ENCODE peak calls at places on chromosomes 4 and X, in six cellular contexts. One of them, this sample, is unnamed.
A peak's percentile ranks its signal among the peaks of the same experiment; 100 is the strongest.

GRCh38 chr4:53986062-53986461 is 78.3 kb downstream of the CHIC2 start:
- DNase-seq in body of pancreas: no peak
- DNase-seq in left lung: no peak
- DNase-seq in right lobe of liver: no peak
- DNase-seq in cardiac muscle cell: no peak
- DNase-seq in mucosa of descending colon: no peak
- DNase-seq in this sample: no peak

GRCh38 chrX:153776611-153777045 is 4.2 kb upstream of the SRPK3 start:
- DNase-seq in body of pancreas: no peak
- DNase-seq in right lobe of liver: peak; percentile 49
- DNase-seq in mucosa of descending colon: peak; percentile 16
- DNase-seq in cardiac muscle cell: no peak
- DNase-seq in left lung: no peak
- DNase-seq in this sample: no peak

GRCh38 chr4:55910140-55910539 is 38.6 kb upstream of the CEP135 start:
- DNase-seq in left lung: no peak
- DNase-seq in mucosa of descending colon: no peak
- DNase-seq in body of pancreas: no peak
- DNase-seq in right lobe of liver: no peak
- DNase-seq in cardiac muscle cell: no peak
- DNase-seq in this sample: no peak

GRCh38 chrX:100381613-100382012 is 28.5 kb downstream of the PCDH19 start:
- DNase-seq in left lung: no peak
- DNase-seq in cardiac muscle cell: no peak
- DNase-seq in right lobe of liver: no peak
- DNase-seq in mucosa of descending colon: no peak
- DNase-seq in body of pancreas: no peak
- DNase-seq in this sample: no peak

GRCh38 chr4:130359537-130359936 is 1263.6 kb downstream of the C4orf33 start:
- DNase-seq in mucosa of descending colon: no peak
- DNase-seq in body of pancreas: no peak
- DNase-seq in cardiac muscle cell: no peak
- DNase-seq in left lung: no peak
- DNase-seq in right lobe of liver: no peak
- DNase-seq in this sample: no peak

GRCh38 chrX:39777623-39778025 is 320.1 kb downstream of the BCOR start:
- DNase-seq in mucosa of descending colon: no peak
- DNase-seq in right lobe of liver: no peak
- DNase-seq in cardiac muscle cell: no peak
- DNase-seq in left lung: no peak
- DNase-seq in body of pancreas: no peak
- DNase-seq in this sample: no peak

GRCh38 chrX:48492293-48492910 is 16.4 kb upstream of the PORCN start:
- DNase-seq in body of pancreas: no peak
- DNase-seq in right lobe of liver: peak; percentile 27
- DNase-seq in cardiac muscle cell: no peak
- DNase-seq in mucosa of descending colon: no peak
- DNase-seq in left lung: no peak
- DNase-seq in this sample: no peak

GRCh38 chrX:30215357-30215843 is at the start of gene MAGEB2:
- DNase-seq in cardiac muscle cell: no peak
- DNase-seq in right lobe of liver: no peak
- DNase-seq in mucosa of descending colon: no peak
- DNase-seq in body of pancreas: no peak
- DNase-seq in left lung: no peak
- DNase-seq in this sample: no peak

GRCh38 chrX:107025538-107025937 is 25.5 kb upstream of the MORC4 start:
- DNase-seq in left lung: no peak
- DNase-seq in body of pancreas: no peak
- DNase-seq in cardiac muscle cell: peak; percentile 55
- DNase-seq in right lobe of liver: no peak
- DNase-seq in mucosa of descending colon: no peak
- DNase-seq in this sample: no peak

GRCh38 chrX:8844157-8844556 is 43.0 kb upstream of the FAM9A start:
- DNase-seq in body of pancreas: no peak
- DNase-seq in right lobe of liver: no peak
- DNase-seq in cardiac muscle cell: no peak
- DNase-seq in mucosa of descending colon: no peak
- DNase-seq in left lung: no peak
- DNase-seq in this sample: no peak

GRCh38 chrX:35499071-35499862 is 298.9 kb upstream of the MAGEB16 start:
- DNase-seq in body of pancreas: no peak
- DNase-seq in mucosa of descending colon: no peak
- DNase-seq in right lobe of liver: no peak
- DNase-seq in left lung: no peak
- DNase-seq in cardiac muscle cell: no peak
- DNase-seq in this sample: no peak

GRCh38 chr4:110854021-110854678 is 231.3 kb upstream of the PITX2 start:
- DNase-seq in cardiac muscle cell: no peak
- DNase-seq in mucosa of descending colon: no peak
- DNase-seq in body of pancreas: no peak
- DNase-seq in left lung: no peak
- DNase-seq in right lobe of liver: no peak
- DNase-seq in this sample: no peak

GRCh38 chrX:53186363-53186762 is 38.6 kb downstream of the KDM5C start:
- DNase-seq in mucosa of descending colon: no peak
- DNase-seq in right lobe of liver: no peak
- DNase-seq in cardiac muscle cell: no peak
- DNase-seq in body of pancreas: no peak
- DNase-seq in left lung: no peak
- DNase-seq in this sample: no peak

GRCh38 chr4:30721353-30722091 is 1.4 kb downstream of the PCDH7 start:
- DNase-seq in left lung: peak; percentile 34
- DNase-seq in cardiac muscle cell: peak; percentile 79
- DNase-seq in body of pancreas: peak; percentile 31
- DNase-seq in right lobe of liver: peak; percentile 53
- DNase-seq in mucosa of descending colon: peak; percentile 69
- DNase-seq in this sample: no peak

GRCh38 chr4:175935016-175935661 is 123.1 kb upstream of the GPM6A start:
- DNase-seq in body of pancreas: peak; percentile 20
- DNase-seq in left lung: no peak
- DNase-seq in right lobe of liver: no peak
- DNase-seq in mucosa of descending colon: no peak
- DNase-seq in cardiac muscle cell: no peak
- DNase-seq in this sample: peak; percentile 37

GRCh38 chr4:4254666-4255065 is 6.6 kb upstream of the TMEM128 start:
- DNase-seq in mucosa of descending colon: no peak
- DNase-seq in left lung: no peak
- DNase-seq in right lobe of liver: peak; percentile 84
- DNase-seq in cardiac muscle cell: no peak
- DNase-seq in body of pancreas: no peak
- DNase-seq in this sample: no peak

GRCh38 chr4:101008503-101008902 is 338.8 kb downstream of the PPP3CA start:
- DNase-seq in right lobe of liver: no peak
- DNase-seq in mucosa of descending colon: no peak
- DNase-seq in cardiac muscle cell: no peak
- DNase-seq in body of pancreas: no peak
- DNase-seq in left lung: no peak
- DNase-seq in this sample: no peak

GRCh38 chr4:176735300-176735699 is 57.4 kb downstream of the VEGFC start:
- DNase-seq in right lobe of liver: no peak
- DNase-seq in body of pancreas: no peak
- DNase-seq in mucosa of descending colon: no peak
- DNase-seq in cardiac muscle cell: peak; percentile 17
- DNase-seq in left lung: no peak
- DNase-seq in this sample: no peak

GRCh38 chr4:115938764-115939443 is 825.5 kb upstream of the NDST4 start:
- DNase-seq in mucosa of descending colon: no peak
- DNase-seq in left lung: no peak
- DNase-seq in body of pancreas: no peak
- DNase-seq in cardiac muscle cell: no peak
- DNase-seq in right lobe of liver: no peak
- DNase-seq in this sample: no peak

GRCh38 chr4:106603471-106603870 is 234.9 kb upstream of the GIMD1 start:
- DNase-seq in right lobe of liver: no peak
- DNase-seq in mucosa of descending colon: no peak
- DNase-seq in cardiac muscle cell: no peak
- DNase-seq in left lung: no peak
- DNase-seq in body of pancreas: no peak
- DNase-seq in this sample: no peak

GRCh38 chrX:70089575-70090297 is 27.5 kb downstream of the OTUD6A start:
- DNase-seq in right lobe of liver: no peak
- DNase-seq in cardiac muscle cell: no peak
- DNase-seq in body of pancreas: no peak
- DNase-seq in left lung: no peak
- DNase-seq in mucosa of descending colon: no peak
- DNase-seq in this sample: no peak

GRCh38 chr4:73764513-73764912 is 24.1 kb downstream of the CXCL8 start:
- DNase-seq in mucosa of descending colon: no peak
- DNase-seq in body of pancreas: no peak
- DNase-seq in right lobe of liver: no peak
- DNase-seq in left lung: no peak
- DNase-seq in cardiac muscle cell: no peak
- DNase-seq in this sample: no peak

DNA sequence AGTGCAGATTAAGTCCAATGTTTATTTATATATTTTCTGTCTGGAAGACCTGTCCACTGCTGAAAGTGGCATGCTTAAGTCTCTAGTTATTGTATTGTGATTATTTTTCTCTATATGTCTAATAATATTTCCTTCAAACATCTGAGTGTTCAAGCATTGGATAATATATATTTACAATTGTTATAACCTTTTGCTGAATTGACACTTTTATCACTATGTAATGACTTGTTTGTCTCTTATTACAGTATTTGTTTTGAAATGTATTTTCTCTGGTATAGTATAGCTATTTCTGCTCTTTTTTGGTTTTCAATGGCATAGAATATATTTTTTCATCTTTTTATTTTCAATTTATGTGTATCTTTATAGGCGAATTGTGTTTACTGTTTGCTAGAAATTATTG is 59.7 kb downstream of the EDA2R start:
- DNase-seq in body of pancreas: no peak
- DNase-seq in mucosa of descending colon: no peak
- DNase-seq in cardiac muscle cell: no peak
- DNase-seq in right lobe of liver: no peak
- DNase-seq in left lung: no peak
- DNase-seq in this sample: no peak
- H3K9me3 ChIP-seq in body of pancreas: no peaks in the 10 kb centered on the region
- H3K9me3 ChIP-seq in mucosa of descending colon: no peaks in the 10 kb centered on the region
- H3K9me3 ChIP-seq in cardiac muscle cell: no peaks in the 10 kb centered on the region
- H3K9me3 ChIP-seq in right lobe of liver: no peaks in the 10 kb centered on the region
- H3K9me3 ChIP-seq in left lung: no peaks in the 10 kb centered on the region
- H3K9me3 ChIP-seq in this sample: no peaks in the 10 kb centered on the region

GRCh38 chr4:184983660-184984356 is 34.5 kb upstream of the HELT start:
- DNase-seq in right lobe of liver: peak; percentile 83
- DNase-seq in left lung: peak; percentile 51
- DNase-seq in body of pancreas: peak; percentile 60
- DNase-seq in cardiac muscle cell: peak; percentile 39
- DNase-seq in mucosa of descending colon: peak; percentile 84
- DNase-seq in this sample: peak; percentile 79
- H3K4me3 ChIP-seq in right lobe of liver: no peak overlapping the region
- H3K4me3 ChIP-seq in left lung: no peak overlapping the region
- H3K4me3 ChIP-seq in body of pancreas: no peak overlapping the region
- H3K4me3 ChIP-seq in cardiac muscle cell: no peak overlapping the region
- H3K4me3 ChIP-seq in mucosa of descending colon: no peak overlapping the region
- H3K4me3 ChIP-seq in this sample: no peak overlapping the region

GRCh38 chr4:107945809-107946208 is 14.5 kb downstream of the CYP2U1 start:
- DNase-seq in cardiac muscle cell: no peak
- DNase-seq in mucosa of descending colon: no peak
- DNase-seq in right lobe of liver: no peak
- DNase-seq in body of pancreas: no peak
- DNase-seq in left lung: no peak
- DNase-seq in this sample: no peak
- H3K9me3 ChIP-seq in cardiac muscle cell: no peaks in the 10 kb centered on the region
- H3K9me3 ChIP-seq in mucosa of descending colon: no peaks in the 10 kb centered on the region
- H3K9me3 ChIP-seq in right lobe of liver: no peaks in the 10 kb centered on the region
- H3K9me3 ChIP-seq in body of pancreas: no peaks in the 10 kb centered on the region
- H3K9me3 ChIP-seq in left lung: no peaks in the 10 kb centered on the region
- H3K9me3 ChIP-seq in this sample: no peaks in the 10 kb centered on the region

GRCh38 chr4:77740480-77740879 is 78.7 kb downstream of the CNOT6L start:
- DNase-seq in right lobe of liver: no peak
- DNase-seq in mucosa of descending colon: no peak
- DNase-seq in left lung: no peak
- DNase-seq in body of pancreas: no peak
- DNase-seq in cardiac muscle cell: no peak
- DNase-seq in this sample: no peak

GRCh38 chr4:77734928-77735327 is 84.2 kb downstream of the CNOT6L start:
- DNase-seq in cardiac muscle cell: no peak
- DNase-seq in right lobe of liver: no peak
- DNase-seq in body of pancreas: no peak
- DNase-seq in mucosa of descending colon: no peak
- DNase-seq in left lung: no peak
- DNase-seq in this sample: peak; percentile 34
- H3K4me3 ChIP-seq in cardiac muscle cell: no peak overlapping the region
- H3K4me3 ChIP-seq in right lobe of liver: no peak overlapping the region
- H3K4me3 ChIP-seq in body of pancreas: no peak overlapping the region
- H3K4me3 ChIP-seq in mucosa of descending colon: no peak overlapping the region
- H3K4me3 ChIP-seq in left lung: no peak overlapping the region
- H3K4me3 ChIP-seq in this sample: no peak overlapping the region

GRCh38 chrX:108275732-108276131 is 162.5 kb downstream of the COL4A6 start:
- DNase-seq in body of pancreas: no peak
- DNase-seq in cardiac muscle cell: no peak
- DNase-seq in right lobe of liver: no peak
- DNase-seq in left lung: no peak
- DNase-seq in mucosa of descending colon: no peak
- DNase-seq in this sample: no peak
- H3K9me3 ChIP-seq in body of pancreas: no peaks in the 10 kb centered on the region
- H3K9me3 ChIP-seq in cardiac muscle cell: no peaks in the 10 kb centered on the region
- H3K9me3 ChIP-seq in right lobe of liver: no peaks in the 10 kb centered on the region
- H3K9me3 ChIP-seq in left lung: no peaks in the 10 kb centered on the region
- H3K9me3 ChIP-seq in mucosa of descending colon: no peaks in the 10 kb centered on the region
- H3K9me3 ChIP-seq in this sample: no peaks in the 10 kb centered on the region

DNA sequence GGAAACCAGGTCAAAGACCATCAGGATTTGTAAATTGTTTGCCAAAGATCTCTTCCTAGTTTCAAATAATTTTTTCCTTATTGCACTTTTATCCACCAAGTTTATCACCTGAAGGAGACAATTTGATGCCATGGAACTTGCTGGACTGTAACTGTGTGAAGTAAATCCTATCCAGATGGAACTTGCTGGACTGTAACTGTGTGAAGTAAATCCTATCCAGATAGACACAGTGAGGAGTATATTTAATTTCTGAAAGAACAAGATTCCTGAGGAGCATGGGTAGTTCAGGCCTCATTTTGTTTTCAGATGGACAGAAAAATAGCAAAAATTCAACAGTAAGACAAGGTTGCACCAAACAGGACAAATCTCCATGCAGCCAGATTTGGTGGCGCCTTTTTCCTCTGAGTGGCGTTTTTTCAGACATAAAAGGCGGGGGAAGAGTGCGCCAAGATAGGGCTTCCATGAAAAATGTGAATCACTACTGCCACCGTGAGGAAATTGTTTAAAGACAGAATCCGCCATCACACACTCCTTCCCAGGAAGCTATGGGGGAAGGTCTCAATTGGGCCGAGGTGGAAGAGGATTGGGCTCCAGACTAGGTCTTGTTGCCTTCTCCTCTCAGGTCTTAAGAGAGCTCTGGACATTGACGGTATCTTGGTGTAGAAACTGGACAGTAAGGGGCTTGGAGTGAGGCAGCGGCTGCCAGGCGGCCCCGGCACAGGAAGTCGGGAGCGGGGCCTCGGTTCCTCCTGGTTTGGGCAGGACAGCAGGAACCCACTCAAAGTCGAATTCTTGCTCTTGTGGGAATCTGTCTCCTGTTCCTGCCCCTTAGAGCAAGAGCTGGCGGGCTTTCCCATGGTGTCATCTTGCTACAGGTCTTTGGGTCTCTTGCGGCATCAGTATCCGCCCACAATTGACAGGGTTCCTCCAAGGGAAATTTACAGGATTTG is 234.7 kb downstream of the OR13H1 start:
- DNase-seq in left lung: peak; percentile 64
- DNase-seq in right lobe of liver: no peak
- DNase-seq in cardiac muscle cell: no peak
- DNase-seq in mucosa of descending colon: no peak
- DNase-seq in body of pancreas: peak; percentile 83
- DNase-seq in this sample: no peak
- H3K4me3 ChIP-seq in left lung: peak overlapping the region; percentile 32
- H3K4me3 ChIP-seq in right lobe of liver: peak overlapping the region; percentile 51
- H3K4me3 ChIP-seq in cardiac muscle cell: no peak overlapping the region
- H3K4me3 ChIP-seq in mucosa of descending colon: no peak overlapping the region
- H3K4me3 ChIP-seq in body of pancreas: no peak overlapping the region
- H3K4me3 ChIP-seq in this sample: no peak overlapping the region

GRCh38 chrX:44708470-44708869 is 135.4 kb upstream of the DUSP21 start:
- DNase-seq in body of pancreas: no peak
- DNase-seq in cardiac muscle cell: no peak
- DNase-seq in right lobe of liver: no peak
- DNase-seq in left lung: no peak
- DNase-seq in mucosa of descending colon: no peak
- DNase-seq in this sample: no peak
- H3K9me3 ChIP-seq in body of pancreas: no peaks in the 10 kb centered on the region
- H3K9me3 ChIP-seq in cardiac muscle cell: no peaks in the 10 kb centered on the region
- H3K9me3 ChIP-seq in right lobe of liver: no peaks in the 10 kb centered on the region
- H3K9me3 ChIP-seq in left lung: no peaks in the 10 kb centered on the region
- H3K9me3 ChIP-seq in mucosa of descending colon: no peaks in the 10 kb centered on the region
- H3K9me3 ChIP-seq in this sample: peaks cover 5% of the 10 kb centered on the region